ENCODE peak calls at places on chromosomes 12 and 14, in seven cellular contexts. K, R, X, Y, T, J and V are unnamed samples. For H3K4me1, the result is how much of the 10 kb centered on the place peaks cover.

GRCh38 chr12:112381898-112382796 is at the start of gene HECTD4:
- DNase-seq in J (peak), K (peak), X (peak), Y (peak), T (peak), R (peak), V (peak)

GRCh38 chr12:1630081-1630826 is 1.2 kb downstream of the WNT5B start:
- DNase-seq in J (peak), X (no peak), T (peak), K (no peak), R (peak), Y (peak), V (no peak)

GRCh38 chr12:69396041-69396440 is 36.5 kb downstream of the YEATS4 start:
- DNase-seq in R (no peak), J (no peak), X (no peak), Y (no peak), T (no peak), K (no peak), V (no peak)

GRCh38 chr14:72604133-72604532 is 289.8 kb downstream of the DPF3 start:
- DNase-seq in J (no peak), K (no peak), T (no peak), R (no peak), X (no peak), Y (no peak), V (peak)

GRCh38 chr14:30620178-30620577 is 1.9 kb upstream of the SCFD1 start:
- DNase-seq in X (no peak), T (peak), J (no peak), Y (no peak), R (no peak), K (no peak), V (no peak)

GRCh38 chr12:89962648-89963047 is 254.0 kb upstream of the ATP2B1 start:
- DNase-seq in R (no peak), X (no peak), J (peak), K (no peak), Y (no peak), T (no peak), V (no peak)

GRCh38 chr12:123900898-123901376 is 71.7 kb downstream of the CCDC92 start:
- DNase-seq in K (no peak), X (no peak), T (no peak), J (no peak), R (no peak), Y (no peak), V (no peak)

GRCh38 chr14:22460461-22461195 is 128.4 kb downstream of the DAD1 start:
- DNase-seq in T (no peak), Y (no peak), K (no peak), J (no peak), X (no peak), R (no peak), V (no peak)

GRCh38 chr12:6452908-6453630 is 1.2 kb downstream of the TAPBPL start:
- DNase-seq in Y (no peak), T (no peak), J (peak), R (peak), X (no peak), K (no peak), V (no peak)

GRCh38 chr12:120944645-120945217 is 33.6 kb upstream of the HNF1A start:
- DNase-seq in T (peak), K (no peak), R (peak), Y (no peak), X (no peak), J (peak), V (peak)

GRCh38 chr12:130335517-130336392 is 1.9 kb upstream of the PIWIL1 start:
- DNase-seq in X (peak), J (peak), T (peak), Y (no peak), K (peak), R (no peak), V (no peak)

GRCh38 chr14:20530771-20531571 is 25.6 kb downstream of the RNASE10 start:
- DNase-seq in T (peak), K (peak), Y (peak), J (peak), R (peak), X (peak), V (peak)

GRCh38 chr14:79631276-79631675 is 580.0 kb downstream of the DIO2 start:
- DNase-seq in Y (no peak), X (no peak), J (no peak), T (no peak), R (no peak), K (no peak), V (no peak)

GRCh38 chr14:77307099-77307496 is 13.6 kb downstream of the POMT2 start:
- DNase-seq in R (no peak), K (no peak), X (no peak), Y (no peak), T (no peak), J (no peak), V (no peak)

GRCh38 chr14:77305696-77306095 is 15.0 kb downstream of the POMT2 start:
- DNase-seq in T (no peak), Y (no peak), J (no peak), K (no peak), X (no peak), R (no peak), V (no peak)

GRCh38 chr14:77303417-77304156 is 17.1 kb downstream of the POMT2 start:
- DNase-seq in X (no peak), R (no peak), J (no peak), K (peak), Y (no peak), T (peak), V (no peak)

GRCh38 chr14:77309122-77309521 is 11.6 kb downstream of the POMT2 start:
- DNase-seq in Y (no peak), K (no peak), R (no peak), J (no peak), X (no peak), T (no peak), V (no peak)

GRCh38 chr14:77306406-77307098 is 14.1 kb downstream of the POMT2 start:
- DNase-seq in J (no peak), T (no peak), X (no peak), K (no peak), Y (no peak), R (no peak), V (no peak)
- H3K27ac ChIP-seq in J (peak), T (peak), X (peak), K (no peak), Y (peak), R (no peak), V (no peak)

DNA sequence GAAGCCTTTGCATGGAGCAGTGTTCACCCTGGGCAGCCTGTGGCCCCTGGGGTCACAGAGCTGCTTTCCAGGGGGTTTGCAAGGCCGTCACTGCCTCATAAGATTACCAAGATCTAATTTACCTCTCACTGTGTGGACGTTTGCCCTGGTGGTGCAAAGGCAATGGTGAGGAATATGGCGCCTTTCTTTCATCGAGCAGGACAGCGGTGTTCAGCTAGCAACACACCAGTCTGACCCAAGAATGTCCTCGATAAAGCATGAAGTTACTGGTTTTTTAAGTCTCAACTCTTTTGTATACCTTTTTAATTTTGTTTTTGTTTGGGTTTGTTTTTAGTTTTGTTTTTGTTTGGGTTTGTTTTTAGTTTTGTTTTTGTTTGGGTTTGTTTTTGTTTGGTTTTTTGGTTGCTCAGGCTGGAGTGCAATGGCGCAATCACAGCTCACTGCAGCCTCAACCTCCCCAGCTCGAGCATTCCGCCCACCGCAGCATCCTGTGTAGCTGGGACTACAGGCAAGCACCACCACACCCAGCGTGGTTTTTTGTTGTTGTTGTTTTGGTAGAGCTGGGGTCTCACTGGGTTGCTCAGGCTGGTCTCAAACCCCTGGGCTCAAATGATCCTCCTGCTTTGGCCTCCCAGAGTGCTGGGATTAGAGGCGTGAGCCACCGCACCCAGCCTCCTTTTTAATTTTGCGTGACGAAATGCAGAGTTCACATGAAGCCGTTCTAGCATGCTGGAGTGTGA is 57.9 kb downstream of the PPP2R5C start:
- DNase-seq in K (no peak), J (peak), T (no peak), X (no peak), Y (no peak), R (no peak), V (peak)
- H3K4me3 ChIP-seq in K (no peak), J (no peak), T (no peak), X (no peak), Y (no peak), R (no peak), V (peak)

GRCh38 chr12:131375972-131376345 is 334.9 kb upstream of the SFSWAP start:
- DNase-seq in K (no peak), Y (no peak), J (no peak), X (no peak), R (no peak), T (no peak), V (no peak)
- H3K4me1 ChIP-seq in K (under half), Y (under half), J (under half), X (under half), R (under half), T (under half), V (under half)

GRCh38 chr12:11758838-11759509 is 109.5 kb downstream of the ETV6 start:
- DNase-seq in X (peak), J (peak), K (no peak), R (no peak), Y (peak), T (no peak), V (no peak)

GRCh38 chr12:11759894-11760293 is 110.4 kb downstream of the ETV6 start:
- DNase-seq in Y (no peak), J (no peak), R (no peak), T (no peak), X (no peak), K (no peak), V (no peak)

GRCh38 chr12:11763760-11764520 is 114.5 kb downstream of the ETV6 start:
- DNase-seq in X (no peak), R (no peak), K (no peak), J (no peak), Y (no peak), T (no peak), V (no peak)

GRCh38 chr12:11762723-11763326 is 113.4 kb downstream of the ETV6 start:
- DNase-seq in K (no peak), Y (no peak), R (no peak), X (no peak), T (no peak), J (no peak), V (no peak)

GRCh38 chr12:11761869-11762567 is 112.5 kb downstream of the ETV6 start:
- DNase-seq in R (no peak), J (peak), T (no peak), X (no peak), K (no peak), Y (no peak), V (no peak)
- H3K27ac ChIP-seq in R (peak), J (peak), T (no peak), X (no peak), K (no peak), Y (peak), V (no peak)

GRCh38 chr14:102502571-102502970 is 7.0 kb downstream of the ANKRD9 start:
- DNase-seq in Y (no peak), J (no peak), R (no peak), X (no peak), K (no peak), T (no peak), V (no peak)

GRCh38 chr14:102500190-102500661 is 9.3 kb downstream of the ANKRD9 start:
- DNase-seq in J (peak), R (peak), T (no peak), X (peak), K (no peak), Y (peak), V (peak)

GRCh38 chr14:102500724-102501123 is 8.9 kb downstream of the ANKRD9 start:
- DNase-seq in Y (no peak), X (no peak), J (no peak), R (no peak), T (no peak), K (no peak), V (no peak)

GRCh38 chr14:102503576-102504224 is 5.9 kb downstream of the ANKRD9 start:
- DNase-seq in K (no peak), J (no peak), Y (no peak), T (no peak), X (no peak), R (no peak), V (no peak)

GRCh38 chr14:102501751-102502315 is 7.7 kb downstream of the ANKRD9 start:
- DNase-seq in X (no peak), T (no peak), R (no peak), J (no peak), Y (no peak), K (no peak), V (no peak)
- H3K4me3 ChIP-seq in X (no peak), T (no peak), R (no peak), J (no peak), Y (no peak), K (no peak), V (no peak)

DNA sequence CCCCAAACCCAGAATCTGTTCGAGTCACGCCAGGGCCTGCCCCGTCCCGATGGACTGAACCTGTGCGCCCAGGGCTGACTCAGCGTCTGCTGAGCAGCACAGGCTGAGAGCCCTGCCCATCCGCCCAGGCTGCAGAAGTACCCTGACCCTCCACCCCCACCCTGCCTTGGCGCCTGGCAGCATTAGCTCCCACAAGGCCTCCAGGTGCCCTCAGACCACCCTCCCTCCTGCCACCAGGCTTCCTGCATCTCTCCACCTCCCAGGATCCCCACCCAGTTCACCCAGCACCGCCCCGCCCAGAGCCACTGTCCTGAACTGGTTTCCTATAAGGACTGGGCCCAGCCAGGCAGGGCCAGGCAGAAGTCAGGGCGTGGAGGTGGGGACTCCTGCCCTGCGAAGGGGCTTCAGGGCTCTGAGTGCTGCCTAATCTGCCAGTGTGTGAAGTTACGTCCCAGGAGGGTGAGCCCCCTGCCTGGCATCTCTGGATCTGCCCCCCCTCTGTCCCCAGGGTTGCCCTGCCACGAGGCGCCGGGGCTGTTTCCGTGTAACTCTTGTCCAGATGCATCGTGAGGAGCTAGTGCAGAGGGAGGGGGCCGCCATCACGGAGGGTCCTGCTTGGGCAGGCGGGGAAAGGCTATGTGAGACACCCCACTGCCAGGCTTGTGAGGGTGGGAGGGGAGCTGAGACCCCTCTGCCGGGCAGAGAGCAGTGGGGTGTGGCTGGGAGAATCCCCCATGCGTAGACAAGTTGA is 9.1 kb downstream of the ADSS1 start:
- DNase-seq in R (no peak), X (no peak), J (peak), Y (no peak), K (no peak), T (peak), V (no peak)
- H3K4me1 ChIP-seq in R (under half), X (under half), J (under half), Y (half or more), K (under half), T (under half), V (under half)

GRCh38 chr14:93994919-93995682 is 2.0 kb upstream of the CCDC197 start:
- DNase-seq in K (no peak), T (peak), R (no peak), Y (peak), J (peak), X (peak), V (no peak)
- H3K27ac ChIP-seq in K (no peak), T (no peak), R (no peak), Y (peak), J (peak), X (peak), V (no peak)

GRCh38 chr12:104216461-104217058 is 981 bp downstream of the TXNRD1 start:
- DNase-seq in K (no peak), T (peak), R (no peak), Y (no peak), X (no peak), J (no peak), V (no peak)
- H3K4me3 ChIP-seq in K (peak), T (peak), R (peak), Y (peak), X (peak), J (peak), V (peak)